ENCODE peak calls at places on chromosomes 11 and 22, in six cellular contexts. F is heart right ventricle, Q is pancreas, N is OCI-LY7, A is brain microvascular endothelial cell, W is neural progenitor cell. C is an unnamed sample.

GRCh38 chr11:76598426-76598839 is 72.1 kb downstream of the LRRC32 start:
- DNase-seq in F (peak; percentile 33), Q (no peak), N (peak; percentile 87), A (no peak), W (peak; percentile 75), C (no peak)

GRCh38 chr22:37197451-37198289 is 9.6 kb upstream of the C1QTNF6 start:
- DNase-seq in F (no peak), Q (peak; percentile 37), N (no peak), A (no peak), W (no peak), C (peak; percentile 38)

GRCh38 chr11:606245-606644 is 9.5 kb downstream of the IRF7 start:
- DNase-seq in F (peak; percentile 69), Q (peak; percentile 52), N (no peak), A (no peak), W (no peak), C (no peak)

GRCh38 chr11:118659956-118660645 is 19.3 kb downstream of the TREH start:
- DNase-seq in F (no peak), Q (no peak), N (no peak), A (no peak), W (no peak), C (no peak)

GRCh38 chr11:12185914-12186313 is 75.5 kb downstream of the MICAL2 start:
- DNase-seq in F (peak; percentile 53), Q (no peak), N (no peak), A (no peak), W (peak; percentile 59), C (no peak)

GRCh38 chr11:109967121-109967520 is 126.1 kb upstream of the ZC3H12C start:
- DNase-seq in F (no peak), Q (no peak), N (no peak), A (no peak), W (no peak), C (no peak)

GRCh38 chr22:39674536-39674935 is 104.0 kb downstream of the CACNA1I start:
- DNase-seq in F (no peak), Q (no peak), N (no peak), A (no peak), W (no peak), C (no peak)

GRCh38 chr11:28017816-28018215 is 90.1 kb downstream of the KIF18A start:
- DNase-seq in F (no peak), Q (no peak), N (no peak), A (peak; percentile 4), W (no peak), C (no peak)

GRCh38 chr11:72718101-72718501 is 34.1 kb downstream of the ARAP1 start:
- DNase-seq in F (no peak), Q (no peak), N (no peak), A (no peak), W (no peak), C (no peak)

GRCh38 chr11:24820541-24820940 is 323.7 kb downstream of the LUZP2 start:
- DNase-seq in F (no peak), Q (no peak), N (no peak), A (no peak), W (no peak), C (no peak)

GRCh38 chr11:73376803-73377629 is 817 bp downstream of the RELT start:
- DNase-seq in F (no peak), Q (peak; percentile 22), N (peak; percentile 66), A (peak; percentile 66), W (peak; percentile 58), C (peak; percentile 62)

GRCh38 chr11:77791301-77791700 is 29.2 kb downstream of the RSF1 start:
- DNase-seq in F (no peak), Q (no peak), N (no peak), A (no peak), W (no peak), C (no peak)

GRCh38 chr22:29369460-29369859 is 18.9 kb downstream of the AP1B1 start:
- DNase-seq in F (peak; percentile 48), Q (no peak), N (no peak), A (peak; percentile 85), W (peak; percentile 71), C (peak; percentile 71)

GRCh38 chr11:72918825-72919224 is 104.6 kb downstream of the ATG16L2 start:
- DNase-seq in F (no peak), Q (no peak), N (no peak), A (no peak), W (no peak), C (no peak)

GRCh38 chr22:42934338-42934737 is 77.3 kb upstream of the ARFGAP3 start:
- DNase-seq in F (no peak), Q (no peak), N (peak; percentile 11), A (no peak), W (no peak), C (no peak)

GRCh38 chr22:28025333-28025732 is 106.3 kb upstream of the PITPNB start:
- DNase-seq in F (no peak), Q (no peak), N (no peak), A (no peak), W (no peak), C (no peak)

GRCh38 chr22:21681566-21682370 is 16.0 kb downstream of the PPIL2 start:
- DNase-seq in F (no peak), Q (no peak), N (no peak), A (no peak), W (no peak), C (no peak)

GRCh38 chr11:15807827-15808226 is 548.5 kb downstream of the SOX6 start:
- DNase-seq in F (no peak), Q (no peak), N (no peak), A (no peak), W (no peak), C (no peak)

GRCh38 chr11:88402192-88402715 is 64.7 kb upstream of the CTSC start:
- DNase-seq in F (no peak), Q (no peak), N (no peak), A (peak; percentile 72), W (peak; percentile 7), C (no peak)

GRCh38 chr22:48887394-48888332 is 940.0 kb downstream of the BRD1 start:
- DNase-seq in F (no peak), Q (no peak), N (no peak), A (no peak), W (no peak), C (no peak)

GRCh38 chr22:23549198-23549595 is 30.9 kb downstream of the IGLL1 start:
- DNase-seq in F (no peak), Q (no peak), N (no peak), A (no peak), W (no peak), C (no peak)

GRCh38 chr11:1201395-1202153 is 21.3 kb upstream of the MUC5B start:
- DNase-seq in F (no peak), Q (no peak), N (no peak), A (no peak), W (no peak), C (no peak)

GRCh38 chr22:29733362-29734322 is 13.8 kb downstream of the CABP7 start:
- DNase-seq in F (no peak), Q (peak; percentile 41), N (no peak), A (no peak), W (no peak), C (no peak)

GRCh38 chr11:77669848-77670511 is 32.4 kb upstream of the CLNS1A start:
- DNase-seq in F (no peak), Q (no peak), N (no peak), A (peak; percentile 27), W (no peak), C (no peak)

GRCh38 chr11:126874831-126875230 is 125.7 kb downstream of the KIRREL3 start:
- DNase-seq in F (no peak), Q (no peak), N (peak; percentile 1), A (no peak), W (peak; percentile 56), C (no peak)

GRCh38 chr22:42967933-42968332 is 47.0 kb downstream of the PACSIN2 start:
- DNase-seq in F (peak; percentile 73), Q (no peak), N (no peak), A (no peak), W (no peak), C (no peak)

GRCh38 chr22:29606320-29606719 is 2.9 kb downstream of the NF2 start:
- DNase-seq in F (no peak), Q (no peak), N (no peak), A (no peak), W (no peak), C (no peak)

GRCh38 chr22:49372530-49373288 is 455.0 kb downstream of the BRD1 start:
- DNase-seq in F (no peak), Q (no peak), N (no peak), A (peak; percentile 31), W (peak; percentile 43), C (no peak)

GRCh38 chr22:39289445-39290247 is 29.8 kb downstream of the RPL3 start:
- DNase-seq in F (no peak), Q (no peak), N (no peak), A (no peak), W (no peak), C (no peak)

GRCh38 chr11:86765146-86765663 is 35.1 kb upstream of the PRSS23 start:
- DNase-seq in F (no peak), Q (no peak), N (no peak), A (no peak), W (no peak), C (no peak)

GRCh38 chr11:128643661-128644060 is 50.2 kb upstream of the FLI1 start:
- DNase-seq in F (no peak), Q (no peak), N (no peak), A (no peak), W (peak; percentile 35), C (no peak)

GRCh38 chr11:43735931-43736330 is 55.4 kb downstream of the HSD17B12 start:
- DNase-seq in F (no peak), Q (no peak), N (no peak), A (no peak), W (no peak), C (no peak)
- H3K27ac ChIP-seq in F (no peak overlapping the region), Q (no peak overlapping the region), N (no peak overlapping the region), A (no peak overlapping the region), W (no peak overlapping the region), C (no peak overlapping the region)

DNA sequence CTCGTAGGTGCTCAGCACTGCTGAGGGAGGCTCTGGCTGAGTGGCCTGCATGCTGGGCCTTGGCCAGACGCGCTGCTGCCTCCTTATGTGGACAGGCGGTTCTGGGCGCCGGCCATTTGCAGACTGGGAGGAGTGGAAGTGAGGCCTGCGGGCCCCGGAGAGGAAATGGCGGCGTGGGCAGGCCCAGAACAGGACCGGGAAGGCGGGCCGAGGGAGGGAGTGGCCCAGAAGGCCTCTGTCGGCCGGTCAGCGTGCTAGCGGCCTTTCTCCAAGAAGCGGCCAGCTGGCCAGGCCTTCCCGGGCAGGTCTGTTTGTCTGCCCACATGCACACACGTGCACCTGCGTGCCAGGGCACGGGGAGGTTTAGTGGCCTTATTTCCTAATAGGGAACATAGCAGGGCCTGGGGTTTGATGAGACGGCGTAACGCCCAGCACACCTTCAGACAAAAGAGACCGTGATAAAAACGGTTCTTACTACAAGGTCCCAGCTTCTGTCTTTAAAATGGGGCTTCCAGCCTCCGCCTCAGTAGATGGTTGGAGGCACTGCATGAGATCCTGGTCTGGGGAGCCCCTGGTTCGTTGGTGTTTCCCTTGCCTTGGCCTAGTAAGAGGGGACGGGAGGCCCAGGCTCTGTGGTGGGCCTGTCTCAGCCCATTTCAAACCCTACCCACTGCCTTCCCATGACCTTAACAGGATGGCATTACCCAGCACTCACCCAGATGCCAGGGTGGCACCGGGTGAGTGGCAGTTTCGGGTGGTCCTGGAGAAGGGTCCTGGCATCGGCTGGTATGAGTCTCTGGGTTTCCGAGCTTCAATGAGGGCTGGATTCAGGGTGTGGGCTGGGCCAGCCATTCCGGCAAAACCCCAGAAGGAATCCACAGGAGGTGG is 65.1 kb upstream of the PPARA start:
- DNase-seq in F (peak; percentile 91), Q (peak; percentile 89), N (no peak), A (no peak), W (no peak), C (peak; percentile 75)
- H3K4me3 ChIP-seq in F (peak overlapping the region; percentile 37), Q (peak overlapping the region; percentile 32), N (no peak overlapping the region), A (peak overlapping the region; percentile 15), W (no peak overlapping the region), C (peak overlapping the region; percentile 32)

GRCh38 chr11:34860034-34860433 is 56.1 kb downstream of the APIP start:
- DNase-seq in F (no peak), Q (no peak), N (no peak), A (no peak), W (no peak), C (no peak)
- TF ChIP-seq CTCF in F (no peak), Q (no peak), N (no peak), A (no peak), W (no peak), C (no peak)

GRCh38 chr11:130523166-130523565 is 74.7 kb downstream of the ADAMTS15 start:
- DNase-seq in F (no peak), Q (no peak), N (no peak), A (no peak), W (no peak), C (no peak)
- H3K27ac ChIP-seq in F (peak overlapping the region; percentile 90), Q (no peak overlapping the region), N (no peak overlapping the region), A (peak overlapping the region; percentile 46), W (no peak overlapping the region), C (peak overlapping the region; percentile 79)